ENCODE peak calls at places on chromosomes 12 and 14, in four cellular contexts. Y is pons, M is hypothalamus, U is stromal cell of bone marrow. J is an unnamed sample.

GRCh38 chr14:104107611-104108569 is 22.4 kb downstream of the ASPG start:
- DNase-seq in Y (no peak), M (no peak), U (no peak), J (no peak)

GRCh38 chr12:78101946-78102635 is 271.4 kb downstream of the NAV3 start:
- DNase-seq in Y (no peak), M (no peak), U (no peak), J (no peak)

GRCh38 chr14:99715266-99716000 is 31.3 kb downstream of the CYP46A1 start:
- DNase-seq in Y (no peak), M (no peak), U (no peak), J (no peak)

GRCh38 chr14:78170203-78170602 is at the start of gene NRXN3:
- DNase-seq in Y (peak; percentile 4), M (peak; percentile 33), U (no peak), J (peak; percentile 24)

GRCh38 chr12:80894179-80894578 is 43.6 kb downstream of the LIN7A start:
- DNase-seq in Y (no peak), M (no peak), U (no peak), J (no peak)

GRCh38 chr14:68688872-68689371 is 103.9 kb downstream of the ZFP36L1 start:
- DNase-seq in Y (no peak), M (no peak), U (no peak), J (no peak)

GRCh38 chr14:62125793-62126192 is 363.6 kb downstream of the SNAPC1 start:
- DNase-seq in Y (no peak), M (no peak), U (no peak), J (no peak)

GRCh38 chr14:73105727-73106126 is 30.6 kb upstream of the PSEN1 start:
- DNase-seq in Y (no peak), M (no peak), U (no peak), J (no peak)

GRCh38 chr14:105912641-105913180 is 386.3 kb downstream of the TMEM121 start:
- DNase-seq in Y (no peak), M (no peak), U (no peak), J (no peak)

GRCh38 chr12:58529114-58529665 is 391.1 kb downstream of the LRIG3 start:
- DNase-seq in Y (no peak), M (no peak), U (peak; percentile 43), J (no peak)

GRCh38 chr12:69442894-69443293 is 27.3 kb upstream of the FRS2 start:
- DNase-seq in Y (no peak), M (no peak), U (no peak), J (no peak)

GRCh38 chr12:116975779-116976393 is 65.1 kb downstream of the FBXW8 start:
- DNase-seq in Y (no peak), M (no peak), U (no peak), J (no peak)

GRCh38 chr12:93838180-93838579 is 161.0 kb downstream of the CRADD start:
- DNase-seq in Y (no peak), M (no peak), U (no peak), J (no peak)

GRCh38 chr12:114858388-114859146 is 174.6 kb upstream of the TBX3 start:
- DNase-seq in Y (no peak), M (no peak), U (no peak), J (no peak)

J was measured in G401.